ENCODE peak calls at places on chromosomes 7 and 10, in ten cellular contexts. Y is mammary epithelial cell, T is ascending aorta, H is pancreas, L is foreskin fibroblast, I is OCI-LY7, G is kidney, J is HFF-Myc, V is left ventricle myocardium inferior, M is fibroblast of mammary gland. X is an unnamed sample.

GRCh38 chr7:135743907-135744789 is 4.5 kb downstream of the FAM180A start:
- DNase-seq in Y (no peak), T (peak), H (no peak), L (peak), I (no peak), G (no peak), J (no peak), V (peak), M (peak), X (peak)

GRCh38 chr10:50594012-50594411 is 29.7 kb downstream of the SGMS1 start:
- DNase-seq in Y (peak), T (no peak), H (no peak), L (peak), I (no peak), G (no peak), J (no peak), V (no peak), M (peak), X (peak)

GRCh38 chr10:118805146-118805545 is 50.4 kb upstream of the CACUL1 start:
- DNase-seq in Y (no peak), T (no peak), H (no peak), L (no peak), I (no peak), G (no peak), J (no peak), V (no peak), M (no peak), X (no peak)

GRCh38 chr10:8346861-8347260 is 292.4 kb downstream of the GATA3 start:
- DNase-seq in Y (no peak), T (no peak), H (no peak), L (no peak), I (no peak), G (no peak), J (no peak), V (no peak), M (no peak), X (no peak)

GRCh38 chr10:68665841-68666240 is 55.2 kb upstream of the CCAR1 start:
- DNase-seq in Y (peak), T (no peak), H (no peak), L (peak), I (no peak), G (no peak), J (no peak), V (no peak), M (peak), X (peak)

GRCh38 chr7:14720792-14721191 is 181.8 kb downstream of the DGKB start:
- DNase-seq in Y (no peak), T (no peak), H (no peak), L (no peak), I (no peak), G (no peak), J (no peak), V (no peak), M (peak), X (no peak)

GRCh38 chr7:112420236-112420945 is 29.9 kb upstream of the IFRD1 start:
- DNase-seq in Y (peak), T (no peak), H (no peak), L (no peak), I (peak), G (no peak), J (peak), V (no peak), M (peak), X (no peak)

GRCh38 chr7:30465342-30466170 is 13.0 kb downstream of the NOD1 start:
- DNase-seq in Y (no peak), T (peak), H (no peak), L (peak), I (no peak), G (no peak), J (no peak), V (no peak), M (peak), X (no peak)

GRCh38 chr7:142349670-142350405 is 92.0 kb upstream of the PRSS58 start:
- DNase-seq in Y (peak), T (no peak), H (peak), L (no peak), I (no peak), G (peak), J (no peak), V (no peak), M (no peak), X (no peak)

GRCh38 chr7:94888542-94888941 is 18.9 kb upstream of the PPP1R9A start:
- DNase-seq in Y (peak), T (no peak), H (peak), L (no peak), I (no peak), G (no peak), J (no peak), V (no peak), M (peak), X (no peak)

GRCh38 chr7:96316949-96317348 is 4.9 kb downstream of the SLC25A13 start:
- DNase-seq in Y (no peak), T (no peak), H (no peak), L (no peak), I (no peak), G (no peak), J (no peak), V (no peak), M (no peak), X (no peak)

GRCh38 chr7:113298501-113298900 is 180.1 kb upstream of the SMIM30 start:
- DNase-seq in Y (no peak), T (no peak), H (peak), L (no peak), I (no peak), G (no peak), J (no peak), V (no peak), M (no peak), X (no peak)

GRCh38 chr10:124211921-124212320 is 118.5 kb upstream of the CHST15 start:
- DNase-seq in Y (peak), T (no peak), H (no peak), L (peak), I (no peak), G (no peak), J (no peak), V (no peak), M (peak), X (peak)

GRCh38 chr7:127350586-127350985 is 41.9 kb downstream of the ZNF800 start:
- DNase-seq in Y (no peak), T (no peak), H (no peak), L (no peak), I (no peak), G (no peak), J (no peak), V (no peak), M (no peak), X (no peak)

GRCh38 chr7:80387634-80388033 is 124.2 kb downstream of the GNAT3 start:
- DNase-seq in Y (peak), T (no peak), H (no peak), L (no peak), I (no peak), G (no peak), J (no peak), V (no peak), M (no peak), X (no peak)

GRCh38 chr7:150337179-150337578 is 4.2 kb downstream of the RARRES2 start:
- DNase-seq in Y (no peak), T (no peak), H (peak), L (no peak), I (no peak), G (no peak), J (no peak), V (no peak), M (no peak), X (no peak)

GRCh38 chr7:1610678-1611302 is 41.0 kb upstream of the PSMG3 start:
- DNase-seq in Y (no peak), T (no peak), H (no peak), L (no peak), I (no peak), G (no peak), J (no peak), V (no peak), M (no peak), X (no peak)

GRCh38 chr7:137539111-137539715 is 195.7 kb upstream of the PTN start:
- DNase-seq in Y (peak), T (no peak), H (no peak), L (peak), I (no peak), G (no peak), J (peak), V (no peak), M (peak), X (peak)

GRCh38 chr7:54541941-54542618 is at the start of gene VSTM2A:
- DNase-seq in Y (peak), T (no peak), H (no peak), L (no peak), I (no peak), G (no peak), J (no peak), V (no peak), M (no peak), X (no peak)
- TF ChIP-seq CTCF in Y (no peak), T (no peak), H (no peak), L (no peak), I (no peak), G (no peak), J (no peak), V (no peak), M (no peak), X (no peak)

GRCh38 chr10:113562693-113563092 is 9.8 kb downstream of the HABP2 start:
- DNase-seq in Y (no peak), T (no peak), H (no peak), L (no peak), I (no peak), G (no peak), J (no peak), V (no peak), M (no peak), X (no peak)

GRCh38 chr10:113562108-113562507 is 9.3 kb downstream of the HABP2 start:
- DNase-seq in Y (no peak), T (no peak), H (no peak), L (no peak), I (no peak), G (no peak), J (no peak), V (no peak), M (no peak), X (no peak)

GRCh38 chr10:113561214-113561613 is 8.4 kb downstream of the HABP2 start:
- DNase-seq in Y (no peak), T (no peak), H (no peak), L (no peak), I (no peak), G (no peak), J (no peak), V (no peak), M (no peak), X (no peak)

GRCh38 chr10:113565364-113565763 is 12.5 kb downstream of the HABP2 start:
- DNase-seq in Y (peak), T (no peak), H (no peak), L (no peak), I (no peak), G (no peak), J (no peak), V (no peak), M (no peak), X (no peak)

GRCh38 chr10:113563306-113564088 is 10.6 kb downstream of the HABP2 start:
- DNase-seq in Y (peak), T (peak), H (peak), L (peak), I (peak), G (peak), J (peak), V (peak), M (peak), X (peak)
- H3K4me3 ChIP-seq in Y (peak), T (peak), H (peak), L (peak), I (no peak), G (peak), J (peak), V (peak), M (peak), X (peak)

DNA sequence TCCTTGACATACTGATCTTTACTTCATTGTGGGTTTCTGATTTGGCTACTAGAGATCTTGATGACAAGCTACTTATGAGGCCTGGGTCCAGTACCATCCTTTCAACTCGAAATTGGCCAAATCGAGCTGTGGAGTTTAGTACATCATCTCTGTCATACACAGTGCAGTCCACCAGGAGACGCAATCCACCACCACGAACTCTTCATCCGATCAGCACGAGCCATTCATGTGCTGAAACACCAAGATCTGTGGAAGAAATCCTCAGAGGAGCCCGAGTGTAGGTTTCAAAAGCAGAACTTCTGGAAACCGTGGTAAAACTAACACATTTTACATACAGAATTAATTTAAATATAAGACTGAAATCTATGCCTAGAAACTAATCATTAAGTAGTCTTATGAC is 14.2 kb downstream of the DNAJC9 start:
- DNase-seq in Y (no peak), T (no peak), H (no peak), L (no peak), I (no peak), G (no peak), J (no peak), V (no peak), M (peak), X (no peak)
- TF ChIP-seq CTCF in Y (peak), T (no peak), H (no peak), L (no peak), I (peak), G (no peak), J (peak), V (no peak), M (peak), X (peak)

GRCh38 chr10:79023489-79024162 is 45.1 kb upstream of the ZMIZ1 start:
- DNase-seq in Y (no peak), T (peak), H (no peak), L (no peak), I (no peak), G (peak), J (no peak), V (no peak), M (peak), X (no peak)
- H3K4me3 ChIP-seq in Y (no peak), T (no peak), H (no peak), L (no peak), I (peak), G (no peak), J (no peak), V (peak), M (no peak), X (no peak)

GRCh38 chr10:76303682-76304316 is 872.4 kb downstream of the LRMDA start:
- DNase-seq in Y (peak), T (peak), H (peak), L (peak), I (peak), G (peak), J (peak), V (peak), M (peak), X (peak)
- TF ChIP-seq CTCF in Y (peak), T (peak), H (no peak), L (peak), I (peak), G (peak), J (peak), V (peak), M (peak), X (peak)

DNA sequence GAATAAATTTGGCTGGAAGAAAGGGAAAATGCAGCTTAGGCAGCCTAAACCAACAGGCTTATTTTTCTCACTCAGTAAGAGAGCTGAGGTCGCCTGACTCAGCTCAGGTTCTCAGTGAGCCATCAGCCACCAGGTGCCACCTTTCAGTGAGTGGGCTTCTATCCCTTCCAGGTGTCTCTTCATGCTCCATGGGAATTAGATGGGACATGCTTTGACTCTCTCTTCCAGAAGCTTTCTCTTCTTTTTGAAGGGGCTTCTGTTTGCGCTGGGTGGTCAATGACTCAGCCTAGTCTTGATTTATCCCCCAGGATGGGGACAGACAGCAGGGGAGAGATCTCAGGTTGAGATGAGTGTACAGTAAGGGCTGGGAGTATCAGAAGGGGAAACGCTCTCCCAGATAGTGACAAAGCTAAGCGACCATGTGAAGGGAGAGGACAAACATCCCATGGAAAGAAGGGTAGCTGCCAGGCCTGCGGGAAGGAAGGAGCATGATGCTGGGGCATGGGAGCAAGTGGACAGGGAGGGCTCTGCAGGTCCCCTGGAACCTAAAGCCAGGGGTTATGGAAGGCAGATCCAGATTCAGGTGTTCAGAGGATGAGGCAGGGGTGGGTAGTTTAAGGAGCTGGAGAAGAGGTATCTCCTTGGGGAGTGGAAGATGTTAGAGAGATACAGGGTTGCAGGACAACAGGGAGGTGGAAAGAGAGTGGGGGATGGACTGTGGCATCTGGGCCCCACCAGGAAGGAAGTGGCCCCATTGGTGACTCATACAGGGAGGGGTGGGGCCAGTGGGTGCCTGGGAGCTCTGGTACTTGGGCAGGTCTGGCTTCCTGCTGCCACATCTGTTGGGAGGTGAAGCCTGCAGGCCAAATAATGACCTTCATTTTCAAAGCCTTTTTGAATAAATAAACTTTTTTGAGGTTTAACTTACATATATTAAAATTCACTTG is 32.5 kb downstream of the OGDH start:
- DNase-seq in Y (peak), T (peak), H (peak), L (peak), I (peak), G (peak), J (peak), V (peak), M (peak), X (no peak)
- H3K4me3 ChIP-seq in Y (no peak), T (no peak), H (no peak), L (no peak), I (peak), G (no peak), J (no peak), V (no peak), M (no peak), X (no peak)